ENCODE peak calls at places on chromosomes 5 and 9, in eight cellular contexts. T is naive B cell, V is uterus, Z is NCI-H460, D is sciatic nerve, K is AML-193, C is NCI-H2107, U is amygdala. G is an unnamed sample.

GRCh38 chr5:146426853-146427618 is 20.1 kb upstream of the TCERG1 start:
- DNase-seq in C (no peak), Z (peak), T (peak), D (no peak), K (peak), V (no peak), U (no peak), G (peak)

GRCh38 chr5:43940562-43940961 is 337.6 kb downstream of the NNT start:
- DNase-seq in K (no peak), U (no peak), C (no peak), T (no peak), V (no peak), D (no peak), Z (no peak), G (no peak)

GRCh38 chr9:72041775-72042194 is 18.6 kb downstream of the C9orf57 start:
- DNase-seq in V (peak), U (no peak), K (peak), Z (peak), C (no peak), D (peak), T (no peak), G (no peak)

GRCh38 chr5:171705036-171705435 is 80.6 kb upstream of the SMIM23 start:
- DNase-seq in D (no peak), U (no peak), V (no peak), C (no peak), T (no peak), Z (no peak), K (no peak), G (no peak)

GRCh38 chr5:132437604-132438275 is 52.8 kb downstream of the IRF1 start:
- DNase-seq in U (no peak), D (peak), V (peak), K (peak), T (peak), C (no peak), Z (no peak), G (peak)

GRCh38 chr9:128892223-128892892 is 10.4 kb downstream of the LRRC8A start:
- DNase-seq in C (no peak), Z (peak), K (no peak), V (peak), T (no peak), U (no peak), D (peak), G (peak)

GRCh38 chr5:127088226-127088625 is 14.9 kb upstream of the C5orf63 start:
- DNase-seq in V (peak), C (no peak), Z (peak), T (no peak), K (no peak), D (no peak), U (no peak), G (peak)

GRCh38 chr5:10018670-10019069 is 231.0 kb downstream of the ATPSCKMT start:
- DNase-seq in U (no peak), Z (no peak), K (no peak), D (no peak), T (no peak), V (no peak), C (no peak), G (peak)

GRCh38 chr5:127936439-127936972 is 147.1 kb upstream of the SLC12A2 start:
- DNase-seq in K (no peak), U (no peak), V (no peak), T (no peak), C (no peak), D (no peak), Z (no peak), G (no peak)

GRCh38 chr5:111167551-111167950 is 56.6 kb upstream of the CAMK4 start:
- DNase-seq in D (no peak), K (no peak), V (no peak), C (no peak), Z (no peak), U (no peak), T (no peak), G (no peak)

GRCh38 chr5:107456281-107456715 is 214.4 kb downstream of the EFNA5 start:
- DNase-seq in U (no peak), C (no peak), D (no peak), T (no peak), Z (no peak), V (no peak), K (no peak), G (no peak)

GRCh38 chr5:30650311-30650710 is 543.2 kb upstream of the CDH6 start:
- DNase-seq in U (no peak), K (no peak), C (no peak), T (no peak), V (no peak), Z (no peak), D (no peak), G (peak)

GRCh38 chr5:6461793-6462650 is 13.4 kb downstream of the UBE2QL1 start:
- DNase-seq in C (no peak), T (no peak), Z (no peak), U (no peak), K (no peak), D (no peak), V (no peak), G (no peak)

GRCh38 chr5:95730011-95730700 is 980 bp upstream of the RHOBTB3 start:
- DNase-seq in C (no peak), V (no peak), Z (no peak), K (no peak), D (no peak), U (no peak), T (no peak), G (no peak)

GRCh38 chr9:70073193-70073592 is 29.5 kb downstream of the MAMDC2 start:
- DNase-seq in T (no peak), V (no peak), C (no peak), K (no peak), Z (no peak), U (no peak), D (no peak), G (no peak)

GRCh38 chr5:147892696-147893296 is 13.5 kb downstream of the C5orf46 start:
- DNase-seq in C (no peak), D (no peak), K (no peak), V (no peak), U (no peak), T (no peak), Z (no peak), G (no peak)